ENCODE peak calls at places on chromosomes 12 and 14, in four cellular contexts. P, C, H and G are unnamed samples. For H3K36me3, the result is how much of the 10 kb centered on the place peaks cover.

GRCh38 chr12:30794591-30795409 is 40.0 kb upstream of the CAPRIN2 start:
- DNase-seq in P (no peak), C (no peak), H (peak), G (peak)

GRCh38 chr12:48865441-48866290 is at the start of gene RND1:
- DNase-seq in P (peak), C (peak), H (peak), G (peak)

GRCh38 chr12:4962539-4963486 is 53.1 kb downstream of the KCNA1 start:
- DNase-seq in P (no peak), C (no peak), H (no peak), G (no peak)

GRCh38 chr14:102249041-102249440 is 55.9 kb downstream of the MOK start:
- DNase-seq in P (no peak), C (no peak), H (no peak), G (no peak)

GRCh38 chr14:53952533-53952932 is 4.1 kb downstream of the BMP4 start:
- DNase-seq in P (no peak), C (no peak), H (no peak), G (no peak)

GRCh38 chr14:103194256-103195045 is 71.2 kb downstream of the TNFAIP2 start:
- DNase-seq in P (no peak), C (no peak), H (peak), G (peak)

GRCh38 chr14:51448831-51449665 is 202.7 kb upstream of the FRMD6 start:
- DNase-seq in P (no peak), C (peak), H (peak), G (peak)

GRCh38 chr12:104313568-104314241 is 10.2 kb downstream of the EID3 start:
- DNase-seq in P (no peak), C (no peak), H (no peak), G (no peak)

GRCh38 chr12:132474237-132474741 is 15.7 kb upstream of the FBRSL1 start:
- DNase-seq in P (peak), C (no peak), H (no peak), G (no peak)

GRCh38 chr14:31263485-31264133 is 56.0 kb upstream of the HECTD1 start:
- DNase-seq in P (peak), C (peak), H (peak), G (peak)

GRCh38 chr12:120353556-120354317 is 15.2 kb downstream of the MSI1 start:
- DNase-seq in P (no peak), C (no peak), H (no peak), G (no peak)

GRCh38 chr12:120350576-120351350 is 18.2 kb downstream of the MSI1 start:
- DNase-seq in P (no peak), C (peak), H (no peak), G (no peak)

GRCh38 chr12:120352117-120352516 is 16.8 kb downstream of the MSI1 start:
- DNase-seq in P (no peak), C (no peak), H (peak), G (no peak)

GRCh38 chr12:120356567-120357030 is 12.4 kb downstream of the MSI1 start:
- DNase-seq in P (peak), C (peak), H (peak), G (peak)

DNA sequence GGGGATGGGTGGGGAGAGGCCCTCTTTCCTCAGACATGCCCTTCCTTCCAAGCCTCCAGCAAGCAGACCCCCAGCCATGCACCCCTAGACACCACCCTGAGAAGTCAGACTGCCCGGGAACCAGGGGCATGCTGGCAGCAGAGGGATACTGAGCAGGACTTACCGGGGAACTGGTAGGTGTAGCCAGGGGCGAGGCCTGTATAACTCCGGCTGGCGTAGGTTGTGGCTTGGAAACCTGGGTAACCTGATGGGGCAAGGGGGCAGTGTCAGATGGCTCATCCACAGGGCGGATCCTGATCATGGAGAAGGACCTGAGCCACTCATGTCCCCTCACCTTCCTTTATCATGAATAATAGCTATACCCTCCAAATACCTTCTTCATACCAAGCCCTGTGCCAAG is 15.8 kb downstream of the MSI1 start:
- DNase-seq in P (no peak), C (no peak), H (no peak), G (no peak)
- H3K4me3 ChIP-seq in P (no peak), C (no peak), H (no peak), G (no peak)

GRCh38 chr12:820336-820735 is 68.0 kb downstream of the WNK1 start:
- DNase-seq in P (no peak), C (no peak), H (no peak), G (no peak)

GRCh38 chr12:817941-818600 is 65.7 kb downstream of the WNK1 start:
- DNase-seq in P (no peak), C (no peak), H (no peak), G (no peak)

GRCh38 chr12:823043-823698 is 70.8 kb downstream of the WNK1 start:
- DNase-seq in P (no peak), C (no peak), H (no peak), G (no peak)

DNA sequence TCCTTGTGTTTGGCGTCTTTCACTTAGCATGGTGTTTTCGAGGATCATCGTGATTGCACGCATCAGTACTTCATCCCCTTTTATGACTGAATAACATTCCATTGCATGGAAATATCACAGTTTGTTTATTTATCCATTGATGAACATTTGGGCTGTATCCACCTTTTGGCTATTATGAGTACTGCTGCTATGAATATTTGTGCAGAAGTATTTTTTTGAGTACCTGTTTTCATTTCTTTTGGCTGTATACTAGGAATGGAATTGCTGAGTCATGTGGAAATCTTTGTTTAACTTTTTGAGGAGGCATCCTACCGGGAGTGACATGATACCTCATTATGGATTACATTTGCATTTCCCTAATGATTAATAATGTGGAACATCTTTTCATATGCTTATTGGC is 66.4 kb downstream of the WNK1 start:
- DNase-seq in P (no peak), C (no peak), H (no peak), G (no peak)
- TF ChIP-seq CTCF in P (no peak), C (no peak), H (peak), G (no peak)

GRCh38 chr12:112194601-112195247 is 69.4 kb downstream of the TRAFD1 start:
- DNase-seq in P (no peak), C (no peak), H (no peak), G (no peak)
- H3K36me3 ChIP-seq in P (under half), C (under half), H (under half), G (under half)

GRCh38 chr12:113926792-113927191 is 39.3 kb downstream of the RBM19 start:
- DNase-seq in P (no peak), C (no peak), H (no peak), G (no peak)
- H3K4me3 ChIP-seq in P (no peak), C (no peak), H (no peak), G (no peak)

GRCh38 chr14:83217492-83217891 is 1683.8 kb upstream of the SEL1L start:
- DNase-seq in P (no peak), C (no peak), H (no peak), G (peak)
- TF ChIP-seq CTCF in P (no peak), C (no peak), H (no peak), G (peak)

DNA sequence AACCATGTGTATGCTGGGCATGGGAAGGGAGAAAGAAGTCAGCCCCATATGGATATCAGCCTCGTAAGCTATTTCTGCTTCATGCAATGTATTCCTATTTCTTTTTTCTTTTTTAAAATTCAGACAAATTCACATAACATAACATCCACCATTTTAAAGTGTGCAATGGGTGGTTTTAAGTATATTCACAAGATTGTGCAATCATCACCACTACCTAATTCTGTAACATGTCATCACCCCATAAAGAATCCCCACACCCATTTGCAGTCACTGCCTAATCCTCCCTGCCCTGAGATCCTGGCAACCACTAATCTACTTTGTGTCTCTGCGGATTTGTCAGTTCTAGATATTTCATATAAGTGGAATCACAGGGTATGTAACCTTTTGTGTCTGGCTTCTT is 9.5 kb downstream of the POMT2 start:
- DNase-seq in P (no peak), C (no peak), H (no peak), G (no peak)
- H3K36me3 ChIP-seq in P (under half), C (under half), H (under half), G (under half)

DNA sequence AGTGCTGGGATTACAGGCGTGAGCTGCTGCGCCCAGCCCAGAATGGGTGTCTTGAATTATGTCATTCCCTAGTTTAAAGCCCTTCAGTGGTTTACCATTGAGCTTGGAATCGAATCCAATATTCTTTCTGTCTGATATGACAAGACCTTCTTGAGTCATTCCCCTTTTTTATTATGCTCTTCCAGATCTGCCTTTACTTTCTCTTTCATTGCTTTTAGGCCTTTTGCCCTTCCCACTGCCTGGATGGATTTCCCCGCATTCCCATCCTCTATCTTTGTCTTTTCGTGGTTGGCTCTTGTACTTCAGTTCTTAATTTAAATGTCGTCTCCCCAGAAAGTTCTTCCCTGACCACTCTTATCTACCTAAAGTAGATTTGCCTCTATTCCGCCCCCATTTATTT is 1.6 kb downstream of the TRAFD1 start:
- DNase-seq in P (no peak), C (no peak), H (no peak), G (no peak)
- H3K4me3 ChIP-seq in P (no peak), C (no peak), H (no peak), G (no peak)

GRCh38 chr14:70886421-70887206 is 20.6 kb upstream of the PCNX1 start:
- DNase-seq in P (no peak), C (no peak), H (no peak), G (no peak)

GRCh38 chr14:70887207-70888150 is 19.8 kb upstream of the PCNX1 start:
- DNase-seq in P (no peak), C (no peak), H (peak), G (no peak)

GRCh38 chr14:70889555-70889954 is 17.7 kb upstream of the PCNX1 start:
- DNase-seq in P (no peak), C (no peak), H (no peak), G (no peak)

GRCh38 chr14:70888681-70889175 is 18.5 kb upstream of the PCNX1 start:
- DNase-seq in P (no peak), C (no peak), H (peak), G (no peak)

GRCh38 chr14:70888151-70888499 is 19.1 kb upstream of the PCNX1 start:
- DNase-seq in P (no peak), C (no peak), H (no peak), G (no peak)
- TF ChIP-seq CTCF in P (no peak), C (no peak), H (no peak), G (no peak)

DNA sequence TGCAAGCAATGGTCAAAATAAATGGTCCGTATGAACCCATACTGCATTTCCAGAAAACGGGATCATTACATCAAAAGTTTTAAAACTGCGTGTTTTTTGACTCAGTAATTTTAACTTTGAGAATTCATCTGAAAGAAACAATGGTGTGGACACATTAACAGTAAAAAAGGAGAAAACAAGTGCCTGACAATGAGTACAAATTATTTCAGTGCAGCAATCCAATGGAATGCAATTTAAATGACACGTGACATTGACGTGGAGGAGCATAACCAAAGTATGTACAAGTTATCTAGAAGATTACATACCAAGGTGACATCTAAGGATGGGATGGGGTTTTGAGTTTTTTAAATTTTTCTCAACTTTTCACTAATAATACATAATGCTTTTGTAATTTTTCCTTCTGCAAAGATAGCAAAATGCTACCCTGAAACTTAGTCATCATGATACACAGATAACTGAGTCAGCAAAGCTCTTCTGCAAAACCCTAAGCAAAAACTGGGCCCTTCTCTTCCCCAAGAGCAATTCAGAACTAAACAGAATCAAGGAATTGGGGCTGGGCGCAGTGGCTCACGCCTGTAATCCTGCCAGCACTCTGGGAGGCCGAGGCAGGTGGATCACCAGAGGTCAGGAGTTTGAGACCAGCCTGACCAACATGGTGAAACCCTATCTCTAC is 20.4 kb downstream of the HNRNPC start:
- DNase-seq in P (no peak), C (no peak), H (no peak), G (no peak)
- H3K36me3 ChIP-seq in P (under half), C (under half), H (under half), G (under half)